ENCODE peak calls at places on chromosomes 4 and X, in four cellular contexts. G is activated T-cell treated with anti-CD3 and anti-CD28 coated beads, Interleukin-2, amount 50 U/mL, for 1 hour; I is activated T-helper 9 cell treated with anti-CD3 and anti-CD28 coated beads, Interleukin-2, amount 50 U/mL, for 16 hours; M is astrocyte. L is an unnamed sample.

GRCh38 chrX:8939344-8939743 is 94.6 kb downstream of the FAM9B start:
- DNase-seq in G (no peak), I (no peak), M (no peak), L (no peak)

GRCh38 chr4:42296196-42296595 is 101.1 kb upstream of the SHISA3 start:
- DNase-seq in G (no peak), I (no peak), M (no peak), L (no peak)

GRCh38 chrX:21996872-21997271 is 35.3 kb upstream of the PHEX start:
- DNase-seq in G (no peak), I (no peak), M (peak), L (no peak)

GRCh38 chrX:35380808-35381700 is 417.1 kb upstream of the MAGEB16 start:
- DNase-seq in G (no peak), I (no peak), M (no peak), L (peak)

GRCh38 chr4:116734178-116734577 is 351.2 kb downstream of the TRAM1L1 start:
- DNase-seq in G (no peak), I (no peak), M (no peak), L (no peak)

GRCh38 chr4:683982-684571 is 4.9 kb downstream of the SLC49A3 start:
- DNase-seq in G (no peak), I (no peak), M (peak), L (peak)

GRCh38 chrX:68992998-68993397 is 164.2 kb downstream of the EFNB1 start:
- DNase-seq in G (no peak), I (no peak), M (no peak), L (no peak)

GRCh38 chr4:45283352-45283751 is 557.0 kb upstream of the GNPDA2 start:
- DNase-seq in G (no peak), I (no peak), M (no peak), L (no peak)

GRCh38 chr4:176800891-176801534 is 8.3 kb upstream of the VEGFC start:
- DNase-seq in G (no peak), I (no peak), M (no peak), L (no peak)

GRCh38 chr4:73853246-73853704 is at the start of gene PF4V1:
- DNase-seq in G (no peak), I (no peak), M (no peak), L (no peak)

GRCh38 chr4:10371869-10372471 is 85.3 kb downstream of the ZNF518B start:
- DNase-seq in G (no peak), I (no peak), M (no peak), L (peak)

GRCh38 chr4:46404961-46405360 is 15.0 kb upstream of the GABRA2 start:
- DNase-seq in G (no peak), I (no peak), M (no peak), L (no peak)

GRCh38 chrX:152412105-152412504 is 39.0 kb downstream of the GABRA3 start:
- DNase-seq in G (no peak), I (no peak), M (no peak), L (no peak)

GRCh38 chrX:6446588-6446987 is 88.3 kb downstream of the VCX3A start:
- DNase-seq in G (no peak), I (no peak), M (no peak), L (no peak)

GRCh38 chr4:150205016-150205415 is 126.8 kb downstream of the DCLK2 start:
- DNase-seq in G (no peak), I (no peak), M (no peak), L (no peak)

GRCh38 chr4:26459054-26459755 is 31.1 kb downstream of the CCKAR start:
- DNase-seq in G (peak), I (no peak), M (peak), L (peak)

GRCh38 chr4:17511041-17511949 is 595 bp downstream of the QDPR start:
- DNase-seq in G (no peak), I (no peak), M (peak), L (peak)

GRCh38 chrX:124098089-124098488 is 136.6 kb downstream of the STAG2 start:
- DNase-seq in G (no peak), I (no peak), M (peak), L (peak)

GRCh38 chr4:110643096-110643495 is 20.2 kb upstream of the PITX2 start:
- DNase-seq in G (no peak), I (no peak), M (no peak), L (no peak)

GRCh38 chr4:109921384-109921808 is 8.7 kb downstream of the EGF start:
- DNase-seq in G (no peak), I (no peak), M (peak), L (no peak)

L was measured in RPMI8226.